ENCODE peak calls at places on chromosomes 6 and 20, in four cellular contexts. V, E, A and C are unnamed samples. For H3K36me3, the result is how much of the 10 kb centered on the place peaks cover.

GRCh38 chr6:97726378-97726777 is 443.4 kb upstream of the MMS22L start:
- DNase-seq in V (no peak), E (no peak), A (peak), C (peak)

GRCh38 chr6:117463762-117464665 is 18.5 kb upstream of the DCBLD1 start:
- DNase-seq in E (peak), V (no peak), A (peak), C (no peak)

GRCh38 chr20:19274412-19275015 is 62.1 kb downstream of the SLC24A3 start:
- DNase-seq in E (no peak), V (no peak), A (no peak), C (no peak)

GRCh38 chr6:37990762-37991525 is 171.4 kb downstream of the ZFAND3 start:
- DNase-seq in E (peak), V (no peak), A (peak), C (peak)

GRCh38 chr20:33233129-33233774 is 2.5 kb upstream of the BPIFA1 start:
- DNase-seq in A (no peak), V (no peak), E (no peak), C (peak)

GRCh38 chr6:85458184-85458583 is 8.3 kb downstream of the NT5E start:
- DNase-seq in A (no peak), E (no peak), V (no peak), C (no peak)

GRCh38 chr6:45376310-45377040 is 1.3 kb downstream of the SUPT3H start:
- DNase-seq in E (peak), A (peak), V (no peak), C (peak)

GRCh38 chr6:11016452-11016851 is 27.7 kb downstream of the ELOVL2 start:
- DNase-seq in A (no peak), E (no peak), V (no peak), C (no peak)

GRCh38 chr6:132814716-132815570 is 574 bp downstream of the RPS12 start:
- DNase-seq in E (no peak), V (no peak), A (peak), C (no peak)

GRCh38 chr6:4379958-4380357 is 244.6 kb upstream of the ECI2 start:
- DNase-seq in V (no peak), E (no peak), A (no peak), C (no peak)

GRCh38 chr6:51792273-51793030 is 295.0 kb downstream of the PKHD1 start:
- DNase-seq in V (no peak), E (no peak), A (no peak), C (no peak)

GRCh38 chr6:116011520-116011919 is 49.2 kb downstream of the FRK start:
- DNase-seq in E (no peak), V (peak), A (no peak), C (no peak)

GRCh38 chr6:111586554-111586953 is 19.1 kb downstream of the TRAF3IP2 start:
- DNase-seq in E (no peak), V (no peak), A (no peak), C (no peak)

GRCh38 chr6:6002809-6003333 is 3.9 kb downstream of the NRN1 start:
- DNase-seq in A (no peak), E (no peak), V (no peak), C (peak)

GRCh38 chr6:75282706-75283105 is 1.9 kb downstream of the TMEM30A start:
- DNase-seq in E (no peak), V (no peak), A (peak), C (no peak)

GRCh38 chr6:106620931-106621672 is 8.2 kb downstream of the RTN4IP1 start:
- DNase-seq in V (no peak), E (peak), A (peak), C (no peak)

GRCh38 chr6:125363010-125363359 is 61.2 kb upstream of the HDDC2 start:
- DNase-seq in V (no peak), A (peak), E (peak), C (no peak)

GRCh38 chr6:44733868-44734267 is 346.4 kb downstream of the CDC5L start:
- DNase-seq in E (no peak), V (no peak), A (no peak), C (no peak)

GRCh38 chr6:27811383-27811782 is 100.8 kb downstream of the OR2B2 start:
- DNase-seq in E (no peak), V (no peak), A (no peak), C (no peak)

GRCh38 chr6:34986845-34987246 is 97.8 kb downstream of the ANKS1A start:
- DNase-seq in A (peak), E (peak), V (peak), C (peak)

GRCh38 chr6:30763155-30763617 is 18.8 kb upstream of the IER3 start:
- DNase-seq in A (no peak), E (no peak), V (no peak), C (no peak)

GRCh38 chr6:72704979-72705378 is 83.1 kb downstream of the KCNQ5 start:
- DNase-seq in E (no peak), A (no peak), V (no peak), C (peak)

GRCh38 chr6:142210606-142211005 is 63.5 kb downstream of the VTA1 start:
- DNase-seq in V (no peak), E (peak), A (peak), C (no peak)

GRCh38 chr20:49132995-49133451 is 55.1 kb downstream of the STAU1 start:
- DNase-seq in E (peak), A (peak), V (peak), C (peak)

GRCh38 chr20:58457083-58457680 is 58.0 kb downstream of the APCDD1L start:
- DNase-seq in V (no peak), E (peak), A (peak), C (no peak)

GRCh38 chr6:152185158-152185574 is 377.7 kb downstream of the ESR1 start:
- DNase-seq in V (no peak), A (no peak), E (no peak), C (no peak)

DNA sequence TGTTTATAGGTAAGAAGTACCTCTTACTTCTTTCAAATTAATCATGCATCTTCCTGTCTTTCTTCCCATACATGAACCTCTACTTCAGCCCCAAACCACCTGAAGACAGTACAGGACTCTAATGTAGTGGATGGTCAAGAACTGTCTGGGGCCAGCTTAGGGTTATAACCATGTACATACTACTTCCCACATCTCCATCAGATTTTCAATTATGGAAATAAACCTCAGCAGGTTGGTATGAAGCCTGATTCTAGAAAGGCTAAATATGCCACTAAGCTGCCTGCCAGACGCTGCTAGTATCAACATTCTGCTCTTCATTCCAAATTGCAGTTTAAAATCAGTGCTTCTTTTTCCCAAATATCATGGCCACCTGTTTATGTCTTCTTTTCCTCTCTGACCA is 99.2 kb upstream of the ID4 start:
- DNase-seq in E (no peak), A (no peak), V (no peak), C (no peak)
- H3K36me3 ChIP-seq in E (under half), A (under half), V (under half), C (under half)

GRCh38 chr6:31820051-31820389 is 4.7 kb downstream of the HSPA1A start:
- DNase-seq in A (no peak), V (no peak), E (no peak), C (no peak)
- H2AFZ ChIP-seq in A (no peak), V (no peak), E (no peak), C (no peak)

DNA sequence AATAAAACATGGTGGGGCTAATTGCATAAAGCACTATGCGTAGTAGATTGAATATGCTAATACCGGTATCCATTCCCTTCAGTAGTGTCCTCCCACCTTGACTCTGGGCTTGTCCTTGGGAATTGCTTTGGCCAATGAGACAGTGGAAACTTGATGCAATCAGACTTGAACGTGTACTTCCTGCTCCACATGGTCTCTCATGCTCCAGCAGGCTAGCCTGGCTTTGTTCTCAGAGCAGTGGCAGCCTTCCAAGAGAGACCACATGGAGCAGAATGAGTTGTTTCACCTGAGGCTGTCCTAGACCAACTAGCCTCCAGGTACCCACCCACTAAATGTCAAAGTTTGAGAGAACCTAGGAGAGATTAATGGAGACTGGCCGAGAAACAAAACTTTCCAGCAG is 37.0 kb upstream of the BTBD3 start:
- DNase-seq in V (no peak), A (no peak), E (no peak), C (no peak)
- H3K36me3 ChIP-seq in V (under half), A (under half), E (under half), C (under half)

GRCh38 chr6:40719671-40720374 is 132.7 kb upstream of the LRFN2 start:
- DNase-seq in E (peak), V (no peak), A (peak), C (peak)
- H2AFZ ChIP-seq in E (peak), V (no peak), A (peak), C (peak)

GRCh38 chr6:163402616-163403015 is 11.9 kb upstream of the QKI start:
- DNase-seq in V (no peak), A (no peak), E (no peak), C (no peak)
- H3K36me3 ChIP-seq in V (under half), A (under half), E (under half), C (under half)

DNA sequence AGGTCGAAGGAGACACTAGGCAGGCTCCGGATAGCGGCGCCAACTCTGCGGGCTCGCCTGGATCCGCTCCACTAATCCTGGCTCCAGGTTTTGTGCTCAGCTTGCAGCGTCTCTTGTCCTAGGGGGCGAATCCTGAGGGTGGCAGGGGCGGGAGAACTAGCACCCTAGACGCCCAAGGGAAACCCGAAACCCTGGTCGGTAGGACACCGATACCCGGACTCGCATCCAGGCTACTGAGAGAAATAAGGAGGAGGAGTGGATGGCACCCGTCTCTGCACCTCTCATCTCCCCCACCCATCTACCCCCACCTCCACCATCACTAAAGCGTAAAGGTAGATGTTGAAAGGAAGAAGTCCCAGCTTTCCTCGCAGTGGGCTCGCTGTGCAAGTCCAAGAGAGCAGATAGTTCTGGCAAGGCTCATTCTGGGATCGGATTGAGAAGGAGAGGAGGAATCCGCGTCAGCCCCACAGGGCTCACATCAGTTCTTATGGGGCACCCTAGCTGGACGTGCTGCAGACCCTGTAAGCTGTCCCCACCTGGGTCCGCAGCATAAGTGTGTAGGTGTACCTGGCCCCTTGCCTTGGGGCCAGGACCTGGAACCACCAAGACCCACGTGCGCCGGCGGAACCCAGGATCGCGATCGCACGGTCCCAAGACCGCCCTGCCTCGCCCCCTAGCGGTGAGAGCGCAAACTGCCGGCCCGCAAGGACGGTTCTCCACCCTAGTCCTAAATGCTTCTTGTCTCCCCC is 6.9 kb downstream of the SLC32A1 start:
- DNase-seq in A (peak), V (peak), E (peak), C (peak)
- H2AFZ ChIP-seq in A (peak), V (peak), E (peak), C (peak)